ENCODE peak calls at places on chromosomes 3 and 15, in four cellular contexts. Z is CD8-positive, alpha-beta T cell; D is upper lobe of right lung; P is ovary. E is an unnamed sample. For H3K4me1 and H3K36me3, the result is how much of the 10 kb centered on the place peaks cover.

GRCh38 chr3:175075269-175075668 is 216.1 kb downstream of the NAALADL2 start:
- DNase-seq in Z (no peak), D (no peak), P (no peak), E (no peak)

GRCh38 chr15:81197688-81198281 is 1.1 kb downstream of the IL16 start:
- DNase-seq in Z (no peak), D (no peak), P (no peak), E (no peak)

GRCh38 chr3:100400782-100401673 is at the start of the genes LNP1 and TOMM70:
- DNase-seq in Z (peak), D (peak), P (peak), E (peak)

GRCh38 chr3:57757642-57758297 is 1.7 kb downstream of the SLMAP start:
- DNase-seq in Z (no peak), D (peak), P (no peak), E (peak)

GRCh38 chr3:125110016-125110875 is 54.4 kb upstream of the HEG1 start:
- DNase-seq in Z (no peak), D (no peak), P (no peak), E (no peak)

GRCh38 chr3:124558898-124559649 is 171.2 kb upstream of the UMPS start:
- DNase-seq in Z (no peak), D (peak), P (peak), E (peak)

GRCh38 chr15:64337761-64338160 is 18.2 kb downstream of the CSNK1G1 start:
- DNase-seq in Z (no peak), D (no peak), P (no peak), E (no peak)

GRCh38 chr15:77160562-77161481 is 89.9 kb upstream of the TSPAN3 start:
- DNase-seq in Z (no peak), D (no peak), P (no peak), E (no peak)

GRCh38 chr3:138901579-138901978 is 45.4 kb downstream of the FOXL2 start:
- DNase-seq in Z (no peak), D (no peak), P (no peak), E (no peak)

GRCh38 chr15:55627730-55628368 is 39.7 kb upstream of the PYGO1 start:
- DNase-seq in Z (no peak), D (no peak), P (no peak), E (peak)

GRCh38 chr3:48403533-48404439 is 26.1 kb downstream of the PLXNB1 start:
- DNase-seq in Z (no peak), D (no peak), P (no peak), E (peak)

GRCh38 chr3:36373084-36373483 is 7.2 kb upstream of the STAC start:
- DNase-seq in Z (no peak), D (no peak), P (no peak), E (no peak)

GRCh38 chr3:65030014-65030627 is 342.3 kb upstream of the ADAMTS9 start:
- DNase-seq in Z (no peak), D (no peak), P (no peak), E (no peak)

GRCh38 chr15:90388462-90389182 is 580 bp downstream of the IQGAP1 start:
- DNase-seq in Z (peak), D (peak), P (peak), E (peak)

GRCh38 chr3:72907131-72907697 is 19.4 kb downstream of the GXYLT2 start:
- DNase-seq in Z (no peak), D (no peak), P (no peak), E (peak)

GRCh38 chr15:37131639-37132038 is 31.3 kb upstream of the MEIS2 start:
- DNase-seq in Z (no peak), D (no peak), P (no peak), E (no peak)

GRCh38 chr3:535566-536416 is 339.2 kb downstream of the CHL1 start:
- DNase-seq in Z (no peak), D (peak), P (no peak), E (no peak)

GRCh38 chr3:25453521-25454410 is 25.7 kb downstream of the RARB start:
- DNase-seq in Z (no peak), D (no peak), P (no peak), E (no peak)

GRCh38 chr15:73375755-73376305 is 7.1 kb upstream of the HCN4 start:
- DNase-seq in Z (no peak), D (no peak), P (no peak), E (no peak)

GRCh38 chr3:6680119-6680806 is 180.7 kb upstream of the GRM7 start:
- DNase-seq in Z (no peak), D (no peak), P (no peak), E (no peak)

GRCh38 chr15:40769310-40770146 is at the start of gene C15orf62:
- DNase-seq in Z (peak), D (peak), P (peak), E (no peak)

GRCh38 chr3:178084938-178085816 is 451.1 kb upstream of the KCNMB2 start:
- DNase-seq in Z (peak), D (no peak), P (peak), E (peak)

GRCh38 chr3:167750273-167750971 is 14.9 kb downstream of the SERPINI1 start:
- DNase-seq in Z (no peak), D (no peak), P (no peak), E (no peak)

GRCh38 chr3:45480218-45480617 is 91.8 kb downstream of the LARS2 start:
- DNase-seq in Z (no peak), D (no peak), P (no peak), E (no peak)

GRCh38 chr3:169138849-169139416 is 524.6 kb downstream of the MECOM start:
- DNase-seq in Z (no peak), D (no peak), P (no peak), E (no peak)

GRCh38 chr3:143291826-143292447 is 172.4 kb downstream of the CHST2 start:
- DNase-seq in Z (no peak), D (no peak), P (no peak), E (no peak)

GRCh38 chr15:57160823-57161560 is 215.3 kb upstream of the CGNL1 start:
- DNase-seq in Z (no peak), D (no peak), P (no peak), E (no peak)

DNA sequence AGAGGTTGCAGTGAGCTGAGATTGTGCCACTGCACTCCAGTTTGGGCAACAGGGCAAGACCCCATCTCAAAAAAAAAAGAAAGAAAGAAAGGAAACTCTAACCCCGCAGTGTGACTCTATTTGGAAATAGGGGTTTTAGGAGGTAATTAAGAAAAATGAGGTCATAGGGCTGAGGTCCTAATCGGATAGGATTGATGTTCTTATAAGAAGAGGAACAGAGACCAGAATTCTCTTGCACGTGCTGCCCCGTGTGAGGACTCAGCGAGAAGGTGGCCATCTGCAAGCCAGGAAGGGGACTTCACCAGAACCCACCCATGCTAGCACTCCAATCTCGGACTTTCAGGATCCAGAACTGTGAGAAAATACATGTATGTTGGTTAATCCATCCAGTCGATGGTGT is 25.8 kb downstream of the KLHL6 start:
- DNase-seq in Z (no peak), D (no peak), P (no peak), E (no peak)
- H3K4me1 ChIP-seq in Z (under half), D (under half), P (under half), E (under half)

GRCh38 chr3:12513694-12514446 is 29.6 kb downstream of the TSEN2 start:
- DNase-seq in Z (no peak), D (no peak), P (no peak), E (peak)

GRCh38 chr3:12518266-12519028 is 26.9 kb downstream of the MKRN2OS start:
- DNase-seq in Z (no peak), D (peak), P (no peak), E (no peak)

GRCh38 chr3:12515631-12516030 is 29.7 kb downstream of the MKRN2OS start:
- DNase-seq in Z (no peak), D (no peak), P (no peak), E (no peak)

GRCh38 chr3:12521010-12521409 is 24.3 kb downstream of the MKRN2OS start:
- DNase-seq in Z (no peak), D (no peak), P (no peak), E (no peak)

DNA sequence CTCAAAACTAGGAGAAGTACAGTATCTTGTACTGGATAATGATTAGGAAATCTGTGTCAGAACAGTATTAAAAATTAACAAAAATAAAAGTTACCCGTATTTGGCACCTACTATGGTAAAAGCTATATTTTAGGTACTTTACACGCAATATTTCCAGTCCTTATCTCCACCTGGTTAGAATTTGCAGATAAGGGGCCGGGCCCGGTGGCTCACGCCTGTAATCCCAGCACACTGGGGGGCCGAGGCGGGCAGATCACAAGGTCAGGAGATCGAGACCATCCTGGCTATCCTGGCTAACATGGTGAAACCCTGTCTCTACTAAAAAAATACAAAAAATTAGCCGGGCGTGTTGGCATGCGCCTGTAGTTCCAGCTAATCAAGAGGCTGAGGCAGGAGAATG is 28.4 kb downstream of the MKRN2OS start:
- DNase-seq in Z (no peak), D (no peak), P (no peak), E (no peak)
- H3K36me3 ChIP-seq in Z (under half), D (under half), P (under half), E (under half)

GRCh38 chr15:92324036-92324963 is 69.4 kb upstream of the ST8SIA2 start:
- DNase-seq in Z (no peak), D (no peak), P (no peak), E (no peak)
- H3K27ac ChIP-seq in Z (no peak), D (no peak), P (no peak), E (no peak)

DNA sequence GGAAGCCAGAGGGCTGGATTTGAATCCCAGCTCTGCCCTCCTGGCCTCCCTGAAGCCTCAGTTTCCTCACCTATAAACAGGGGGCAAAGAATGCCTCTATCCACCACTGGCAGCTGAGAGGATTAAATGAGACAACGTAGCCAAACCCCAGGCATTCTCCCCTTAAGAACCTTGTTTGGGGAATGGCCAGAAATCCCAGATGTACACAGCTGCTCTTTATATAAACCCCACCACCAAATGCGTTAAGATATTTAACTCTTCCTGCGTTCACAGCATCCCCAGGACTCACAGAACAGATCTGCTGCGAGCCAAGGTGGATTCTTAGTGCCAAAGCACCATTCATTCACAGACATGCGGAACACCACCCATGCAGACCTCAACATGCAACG is 5.3 kb downstream of the TLE3 start:
- DNase-seq in Z (no peak), D (peak), P (no peak), E (no peak)
- H3K4me1 ChIP-seq in Z (half or more), D (half or more), P (under half), E (under half)

GRCh38 chr3:88369767-88370166 is 220.0 kb downstream of the C3orf38 start:
- DNase-seq in Z (no peak), D (no peak), P (no peak), E (no peak)
- H3K36me3 ChIP-seq in Z (under half), D (under half), P (under half), E (under half)

DNA sequence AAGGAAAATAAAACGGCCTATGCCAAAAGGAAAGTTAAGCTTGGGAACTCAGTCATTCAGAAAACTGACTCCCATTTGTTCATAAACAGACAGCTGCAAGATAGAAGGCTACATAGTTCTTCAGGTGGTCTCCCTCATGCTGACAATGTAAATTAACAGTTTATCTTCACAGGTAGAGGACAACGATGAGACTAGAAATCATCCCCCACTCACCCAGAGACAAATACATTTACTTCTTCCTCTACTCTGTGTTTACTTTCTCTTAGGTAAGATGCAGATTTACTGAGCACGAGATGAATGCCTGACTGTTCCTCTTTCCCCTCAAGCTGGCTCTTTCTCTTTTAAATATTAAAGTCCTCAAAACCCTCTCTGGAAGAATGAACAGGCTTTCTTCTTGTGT is 117.6 kb upstream of the UBP1 start:
- DNase-seq in Z (no peak), D (no peak), P (no peak), E (no peak)
- H3K27ac ChIP-seq in Z (no peak), D (no peak), P (no peak), E (no peak)

GRCh38 chr3:53174346-53175250 is 13.6 kb downstream of the PRKCD start:
- DNase-seq in Z (no peak), D (no peak), P (no peak), E (no peak)
- H3K4me1 ChIP-seq in Z (under half), D (under half), P (under half), E (under half)